ENCODE peak calls at places on chromosomes 5 and 9, in ten cellular contexts. B is CD8-positive, alpha-beta T cell; N is PC-3; O is GM12865; E is bronchial epithelial cell; T is A673; Q is A549; V is heart right ventricle; I is spleen; S is pancreas. F is an unnamed sample.

GRCh38 chr5:62627121-62627520 is 48.5 kb downstream of the LRRC70 start:
- DNase-seq in B (no peak), N (no peak), O (no peak), E (no peak), T (no peak), Q (no peak), V (no peak), I (no peak), S (no peak), F (no peak)

GRCh38 chr9:69496803-69497450 is 171.9 kb downstream of the ENTREP1 start:
- DNase-seq in B (no peak), N (no peak), O (no peak), E (no peak), T (no peak), Q (no peak), V (no peak), I (no peak), S (no peak), F (no peak)

GRCh38 chr5:53110156-53110555 is 599 bp upstream of the MOCS2 start:
- DNase-seq in B (no peak), N (no peak), O (no peak), E (no peak), T (no peak), Q (no peak), V (no peak), I (no peak), S (no peak), F (no peak)

GRCh38 chr5:150604010-150604409 is 36.5 kb upstream of the SYNPO start:
- DNase-seq in B (no peak), N (no peak), O (no peak), E (no peak), T (no peak), Q (no peak), V (no peak), I (peak), S (no peak), F (no peak)

GRCh38 chr5:178149199-178149932 is 4.3 kb downstream of the NHP2 start:
- DNase-seq in B (no peak), N (no peak), O (no peak), E (no peak), T (no peak), Q (no peak), V (no peak), I (peak), S (no peak), F (no peak)

GRCh38 chr5:61362796-61363364 is 30.8 kb downstream of the ZSWIM6 start:
- DNase-seq in B (no peak), N (no peak), O (peak), E (no peak), T (peak), Q (no peak), V (no peak), I (no peak), S (no peak), F (no peak)

GRCh38 chr9:133589454-133590227 is 19.5 kb downstream of the FAM163B start:
- DNase-seq in B (no peak), N (no peak), O (peak), E (no peak), T (no peak), Q (no peak), V (no peak), I (no peak), S (no peak), F (no peak)

GRCh38 chr9:127132921-127133647 is 10.6 kb upstream of the ANGPTL2 start:
- DNase-seq in B (no peak), N (no peak), O (no peak), E (no peak), T (no peak), Q (no peak), V (no peak), I (no peak), S (no peak), F (peak)

GRCh38 chr5:30505014-30505886 is 688.2 kb upstream of the CDH6 start:
- DNase-seq in B (no peak), N (peak), O (no peak), E (peak), T (peak), Q (no peak), V (no peak), I (no peak), S (no peak), F (peak)
- TF ChIP-seq CTCF in B (no peak), N (no peak), O (no peak), E (no peak), T (no peak), Q (no peak), V (no peak), I (no peak), S (no peak), F (no peak)

GRCh38 chr9:121353246-121353975 is 16.6 kb downstream of the STOM start:
- DNase-seq in B (no peak), N (no peak), O (peak), E (no peak), T (no peak), Q (no peak), V (no peak), I (no peak), S (no peak), F (no peak)
- H3K4me3 ChIP-seq in B (no peak), N (no peak), O (no peak), E (no peak), T (no peak), Q (no peak), V (no peak), I (peak), S (no peak), F (no peak)

DNA sequence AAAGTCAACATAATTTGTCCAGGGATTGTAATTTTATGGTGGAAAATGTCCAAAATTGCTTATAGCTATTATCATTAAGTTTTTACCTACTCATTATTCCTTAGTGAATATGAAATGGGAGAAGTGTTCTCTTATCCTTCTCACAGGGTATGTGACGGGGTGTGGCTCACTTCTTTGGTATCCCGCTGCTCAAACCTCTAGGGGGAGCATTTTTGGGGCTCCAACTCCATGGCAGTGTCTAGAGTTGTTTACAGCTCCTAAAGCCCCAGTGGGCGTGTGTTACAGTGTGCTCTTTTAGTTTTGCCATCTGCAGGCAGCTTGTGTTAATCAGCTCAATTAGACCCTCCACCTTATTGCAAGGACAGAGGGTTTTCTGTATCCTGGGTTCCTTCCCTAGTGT is 89.4 kb downstream of the CDKN2A start:
- DNase-seq in B (no peak), N (peak), O (no peak), E (no peak), T (no peak), Q (no peak), V (no peak), I (no peak), S (no peak), F (no peak)
- TF ChIP-seq CTCF in B (no peak), N (peak), O (no peak), E (no peak), T (no peak), Q (no peak), V (no peak), I (no peak), S (no peak), F (no peak)

GRCh38 chr5:174723979-174724483 is 351 bp upstream of the MSX2 start:
- DNase-seq in B (no peak), N (peak), O (no peak), E (peak), T (no peak), Q (peak), V (peak), I (no peak), S (no peak), F (no peak)
- H3K4me3 ChIP-seq in B (no peak), N (peak), O (no peak), E (peak), T (peak), Q (peak), V (peak), I (peak), S (peak), F (peak)

GRCh38 chr5:142926549-142926948 is 156.4 kb downstream of the ARHGAP26 start:
- DNase-seq in B (no peak), N (no peak), O (no peak), E (no peak), T (no peak), Q (no peak), V (no peak), I (no peak), S (peak), F (no peak)

GRCh38 chr5:142920888-142921612 is 150.9 kb downstream of the ARHGAP26 start:
- DNase-seq in B (no peak), N (no peak), O (no peak), E (no peak), T (no peak), Q (no peak), V (no peak), I (no peak), S (no peak), F (no peak)

GRCh38 chr5:142925795-142926194 is 155.6 kb downstream of the ARHGAP26 start:
- DNase-seq in B (no peak), N (peak), O (no peak), E (peak), T (peak), Q (no peak), V (peak), I (no peak), S (peak), F (peak)

GRCh38 chr5:142922223-142922952 is 152.2 kb downstream of the ARHGAP26 start:
- DNase-seq in B (no peak), N (peak), O (peak), E (peak), T (peak), Q (peak), V (no peak), I (no peak), S (no peak), F (peak)

GRCh38 chr5:142924135-142924883 is 154.1 kb downstream of the ARHGAP26 start:
- DNase-seq in B (no peak), N (peak), O (peak), E (no peak), T (peak), Q (peak), V (no peak), I (no peak), S (no peak), F (no peak)
- TF ChIP-seq CTCF in B (no peak), N (peak), O (peak), E (no peak), T (peak), Q (peak), V (no peak), I (no peak), S (no peak), F (peak)

GRCh38 chr5:92884464-92884863 is 696.6 kb downstream of the NR2F1-AS1 start:
- DNase-seq in B (no peak), N (no peak), O (no peak), E (no peak), T (peak), Q (no peak), V (no peak), I (no peak), S (no peak), F (no peak)
- H3K4me3 ChIP-seq in B (no peak), N (no peak), O (no peak), E (no peak), T (no peak), Q (no peak), V (no peak), I (no peak), S (no peak), F (no peak)

GRCh38 chr5:38670878-38671277 is 114.4 kb upstream of the LIFR start:
- DNase-seq in B (no peak), N (no peak), O (no peak), E (peak), T (no peak), Q (no peak), V (no peak), I (no peak), S (no peak), F (peak)
- TF ChIP-seq CTCF in B (no peak), N (no peak), O (no peak), E (no peak), T (no peak), Q (no peak), V (no peak), I (no peak), S (no peak), F (no peak)

GRCh38 chr5:132492386-132492785 is 1.8 kb upstream of the IRF1 start:
- DNase-seq in B (no peak), N (no peak), O (no peak), E (no peak), T (no peak), Q (no peak), V (no peak), I (no peak), S (no peak), F (no peak)
- H3K4me3 ChIP-seq in B (peak), N (no peak), O (no peak), E (no peak), T (no peak), Q (no peak), V (no peak), I (peak), S (no peak), F (no peak)

DNA sequence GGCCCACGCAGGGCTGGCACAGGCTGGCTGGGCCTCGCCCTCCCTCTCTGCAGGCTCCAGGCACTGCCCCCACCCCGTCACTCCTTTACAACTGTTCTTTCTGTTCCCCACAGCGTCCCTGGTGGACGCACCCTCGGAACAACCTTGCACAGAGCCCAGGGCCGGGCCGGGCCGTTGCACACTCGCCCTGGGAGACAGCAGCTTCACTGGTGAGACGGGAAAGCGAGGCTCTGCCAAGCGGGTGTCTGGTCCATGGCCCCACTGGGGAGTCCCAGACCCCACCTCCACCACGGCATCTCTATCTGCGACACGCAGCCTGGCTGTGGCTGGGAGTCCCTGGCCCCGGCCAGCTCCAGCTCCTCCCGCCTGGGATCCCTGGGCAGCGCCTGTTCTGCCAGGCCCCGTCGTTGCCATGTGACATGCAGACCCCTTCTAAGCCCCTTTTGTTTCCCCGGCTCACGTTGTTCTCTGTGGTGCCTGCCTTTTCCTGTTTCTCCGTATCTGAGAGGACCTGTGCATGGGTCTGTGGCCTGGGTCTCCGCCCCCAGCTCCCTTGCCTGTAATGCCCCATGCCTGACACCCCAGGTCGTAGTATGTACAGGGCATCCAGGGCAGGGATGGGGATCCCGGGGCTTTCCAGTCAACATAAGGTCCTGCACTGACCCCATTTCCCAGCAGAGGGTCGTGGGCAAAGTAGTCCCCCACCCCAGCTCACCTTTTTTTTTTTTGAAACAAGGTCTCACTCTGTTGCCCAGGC is 18.6 kb upstream of the QSOX2 start:
- DNase-seq in B (no peak), N (no peak), O (no peak), E (no peak), T (no peak), Q (no peak), V (no peak), I (no peak), S (no peak), F (no peak)
- TF ChIP-seq CTCF in B (no peak), N (no peak), O (no peak), E (no peak), T (no peak), Q (no peak), V (no peak), I (no peak), S (no peak), F (peak)

DNA sequence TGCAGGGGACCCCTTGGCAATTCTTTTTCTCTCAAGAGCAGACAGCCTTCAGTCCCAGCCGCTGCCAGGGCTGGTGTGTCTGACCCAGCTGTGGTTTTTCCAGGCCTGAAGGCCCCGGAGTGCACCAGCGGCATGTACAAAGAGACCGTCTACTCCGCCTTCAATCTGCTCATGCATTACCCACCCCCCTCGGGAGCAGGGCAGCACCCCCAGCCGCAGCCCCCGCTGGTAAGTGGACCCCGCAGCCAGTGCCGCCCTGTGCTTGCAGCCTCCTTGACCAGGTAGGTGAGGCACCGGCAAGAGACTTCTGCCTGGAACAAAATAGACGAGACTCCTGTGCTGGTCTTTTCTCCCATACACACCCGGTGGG is 1.3 kb downstream of the TCF7 start:
- DNase-seq in B (no peak), N (no peak), O (no peak), E (no peak), T (no peak), Q (no peak), V (no peak), I (no peak), S (peak), F (no peak)
- H3K4me3 ChIP-seq in B (peak), N (peak), O (peak), E (no peak), T (no peak), Q (peak), V (no peak), I (peak), S (peak), F (no peak)